ENCODE peak calls at places on chromosome 16, in five cellular contexts. C is spleen, Q is breast epithelium, Z is fibroblast of lung, S is ascending aorta. Y is an unnamed sample.

GRCh38 chr16:26027060-26027459 is 335.3 kb downstream of the HS3ST4 start:
- DNase-seq in C (no peak), Q (no peak), Z (no peak), S (no peak), Y (no peak)

GRCh38 chr16:81790277-81790676 is 11.2 kb downstream of the PLCG2 start:
- DNase-seq in C (no peak), Q (no peak), Z (no peak), S (no peak), Y (no peak)

GRCh38 chr16:29899516-29900101 is at the start of gene SEZ6L2:
- DNase-seq in C (no peak), Q (peak; percentile 55), Z (peak; percentile 81), S (no peak), Y (peak; percentile 96)

GRCh38 chr16:82046941-82047340 is 11.9 kb downstream of the HSD17B2 start:
- DNase-seq in C (no peak), Q (no peak), Z (no peak), S (no peak), Y (no peak)

GRCh38 chr16:66845791-66846221 is 1.6 kb downstream of the CA7 start:
- DNase-seq in C (no peak), Q (no peak), Z (no peak), S (peak; percentile 45), Y (no peak)

GRCh38 chr16:17836868-17837602 is 366.3 kb upstream of the XYLT1 start:
- DNase-seq in C (no peak), Q (no peak), Z (peak; percentile 86), S (no peak), Y (no peak)

GRCh38 chr16:83393196-83393981 is 414.4 kb upstream of the HSBP1 start:
- DNase-seq in C (no peak), Q (no peak), Z (no peak), S (peak; percentile 81), Y (no peak)

GRCh38 chr16:19853132-19853972 is 31.3 kb downstream of the GPRC5B start:
- DNase-seq in C (no peak), Q (no peak), Z (no peak), S (no peak), Y (no peak)

GRCh38 chr16:89864421-89864820 is 9.0 kb upstream of the TCF25 start:
- DNase-seq in C (no peak), Q (no peak), Z (no peak), S (no peak), Y (no peak)

GRCh38 chr16:27321013-27321960 is 7.5 kb downstream of the IL4R start:
- DNase-seq in C (peak; percentile 44), Q (no peak), Z (no peak), S (no peak), Y (no peak)

GRCh38 chr16:27951752-27952151 is 111.8 kb downstream of the GSG1L start:
- DNase-seq in C (no peak), Q (no peak), Z (no peak), S (peak; percentile 62), Y (no peak)

GRCh38 chr16:68234188-68235104 is 1.5 kb downstream of the ESRP2 start:
- DNase-seq in C (no peak), Q (peak; percentile 86), Z (peak; percentile 28), S (peak; percentile 66), Y (no peak)

GRCh38 chr16:30930160-30930571 is 6.8 kb downstream of the FBXL19 start:
- DNase-seq in C (peak; percentile 78), Q (no peak), Z (no peak), S (no peak), Y (no peak)

GRCh38 chr16:11876306-11876705 is 25.0 kb upstream of the RSL1D1 start:
- DNase-seq in C (no peak), Q (no peak), Z (no peak), S (no peak), Y (no peak)

GRCh38 chr16:74865922-74866598 is 91.4 kb upstream of the FA2H start:
- DNase-seq in C (no peak), Q (no peak), Z (peak; percentile 28), S (no peak), Y (no peak)

GRCh38 chr16:14196011-14196410 is 124.9 kb downstream of the MRTFB start:
- DNase-seq in C (no peak), Q (no peak), Z (peak; percentile 18), S (no peak), Y (no peak)

GRCh38 chr16:58418026-58418425 is 25.8 kb downstream of the GINS3 start:
- DNase-seq in C (no peak), Q (no peak), Z (no peak), S (no peak), Y (no peak)

GRCh38 chr16:8929086-8929748 is 34.5 kb downstream of the USP7 start:
- DNase-seq in C (no peak), Q (no peak), Z (no peak), S (no peak), Y (peak; percentile 53)

GRCh38 chr16:58678716-58679115 is 5.9 kb downstream of the SLC38A7 start:
- DNase-seq in C (no peak), Q (no peak), Z (peak; percentile 24), S (peak; percentile 68), Y (no peak)

GRCh38 chr16:5041604-5042133 is 7.9 kb upstream of the NAGPA start:
- DNase-seq in C (peak; percentile 46), Q (no peak), Z (no peak), S (no peak), Y (no peak)

GRCh38 chr16:72311426-72311825 is 139.5 kb upstream of the PMFBP1 start:
- DNase-seq in C (no peak), Q (no peak), Z (no peak), S (no peak), Y (no peak)

GRCh38 chr16:61149709-61150108 is 886.5 kb downstream of the CDH8 start:
- DNase-seq in C (no peak), Q (no peak), Z (no peak), S (no peak), Y (no peak)

GRCh38 chr16:3022697-3023414 is 886 bp downstream of the HCFC1R1 start:
- DNase-seq in C (peak; percentile 78), Q (no peak), Z (peak; percentile 14), S (peak; percentile 93), Y (peak; percentile 57)

GRCh38 chr16:14455577-14455976 is 174.5 kb downstream of the PARN start:
- DNase-seq in C (no peak), Q (no peak), Z (peak; percentile 52), S (no peak), Y (no peak)

GRCh38 chr16:18938986-18939385 is 12.8 kb upstream of the SMG1 start:
- DNase-seq in C (no peak), Q (no peak), Z (no peak), S (no peak), Y (no peak)

GRCh38 chr16:15682105-15682570 is 32.1 kb downstream of the NDE1 start:
- DNase-seq in C (no peak), Q (no peak), Z (peak; percentile 84), S (peak; percentile 84), Y (peak; percentile 51)

GRCh38 chr16:30748634-30749445 is 615 bp downstream of the PHKG2 start:
- DNase-seq in C (peak; percentile 89), Q (no peak), Z (peak; percentile 23), S (no peak), Y (peak; percentile 56)

GRCh38 chr16:8989099-8989878 is 25.6 kb upstream of the USP7 start:
- DNase-seq in C (no peak), Q (no peak), Z (no peak), S (no peak), Y (no peak)

GRCh38 chr16:56793504-56793903 is 63.6 kb downstream of the NUP93 start:
- DNase-seq in C (no peak), Q (no peak), Z (peak; percentile 61), S (no peak), Y (peak; percentile 20)

GRCh38 chr16:84193480-84193879 is 2.5 kb downstream of the ADAD2 start:
- DNase-seq in C (no peak), Q (no peak), Z (no peak), S (no peak), Y (no peak)

GRCh38 chr16:59909262-59909661 is 1175.1 kb upstream of the GOT2 start:
- DNase-seq in C (no peak), Q (no peak), Z (no peak), S (no peak), Y (no peak)

GRCh38 chr16:78194948-78195347 is 95.5 kb downstream of the WWOX start:
- DNase-seq in C (no peak), Q (no peak), Z (no peak), S (no peak), Y (no peak)
- H3K4me1 ChIP-seq in C (no peaks in the 10 kb centered on the region), Q (no peaks in the 10 kb centered on the region), Z (no peaks in the 10 kb centered on the region), S (no peaks in the 10 kb centered on the region), Y (no peaks in the 10 kb centered on the region)

GRCh38 chr16:85823328-85823920 is 23.9 kb downstream of the COX4I1 start:
- DNase-seq in C (no peak), Q (no peak), Z (no peak), S (no peak), Y (no peak)
- H3K27me3 ChIP-seq in C (no peaks in the 10 kb centered on the region), Q (no peaks in the 10 kb centered on the region), Z (peaks cover 6% of the 10 kb centered on the region), S (no peaks in the 10 kb centered on the region), Y (peaks cover 55% of the 10 kb centered on the region)

DNA sequence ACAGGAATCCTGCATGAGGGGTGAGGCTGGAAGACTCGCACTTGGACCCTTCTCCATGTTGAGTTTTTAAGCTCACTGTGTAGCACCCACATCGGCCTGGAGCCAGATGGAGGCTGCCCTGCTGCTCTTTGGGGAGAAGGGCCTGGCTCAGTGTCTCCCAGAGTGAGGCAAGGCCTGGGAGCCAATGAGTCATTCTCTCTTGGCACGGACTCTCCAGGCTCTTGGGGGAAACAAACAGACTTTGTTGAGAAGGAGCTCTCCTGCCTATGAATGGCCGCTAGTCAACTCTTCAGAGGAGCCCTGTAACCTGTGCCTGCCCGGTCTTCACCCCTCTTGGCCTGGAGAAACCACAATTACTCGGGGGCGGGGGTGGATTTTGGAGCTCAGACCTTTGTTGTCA is 50.8 kb upstream of the MAF start:
- DNase-seq in C (no peak), Q (peak; percentile 75), Z (peak; percentile 90), S (peak; percentile 82), Y (no peak)
- TF ChIP-seq CTCF in C (no peak), Q (peak; percentile 28), Z (no peak), S (no peak), Y (no peak)

GRCh38 chr16:87855852-87856715 is 13.2 kb downstream of the SLC7A5 start:
- DNase-seq in C (peak; percentile 95), Q (peak; percentile 61), Z (peak; percentile 56), S (peak; percentile 80), Y (peak; percentile 83)
- H3K4me1 ChIP-seq in C (peaks cover 15% of the 10 kb centered on the region), Q (peaks cover 5% of the 10 kb centered on the region), Z (peaks cover 16% of the 10 kb centered on the region), S (peaks cover 9% of the 10 kb centered on the region), Y (peaks cover 57% of the 10 kb centered on the region)